ENCODE peak calls at places on chromosomes 6 and 20, in five cellular contexts. V is HepG2, Y is K562, P is H1, M is GM12878. L is an unnamed sample.

GRCh38 chr6:108127826-108128225 is 38.0 kb upstream of the NR2E1 start:
- DNase-seq in V (peak), Y (no peak), P (no peak), M (no peak), L (no peak)

GRCh38 chr20:52192296-52193007 is 873 bp upstream of the ZFP64 start:
- DNase-seq in V (peak), Y (peak), P (no peak), M (peak), L (no peak)

GRCh38 chr20:64024141-64024990 is 11.6 kb upstream of the C20orf204 start:
- DNase-seq in V (peak), Y (no peak), P (no peak), M (no peak), L (no peak)

GRCh38 chr6:113015249-113015648 is 668.1 kb downstream of the RFPL4B start:
- DNase-seq in V (no peak), Y (no peak), P (no peak), M (no peak), L (no peak)

GRCh38 chr6:35092362-35093117 is 48.6 kb downstream of the TCP11 start:
- DNase-seq in V (no peak), Y (no peak), P (peak), M (no peak), L (no peak)

GRCh38 chr6:152387091-152387490 is 250.1 kb downstream of the SYNE1 start:
- DNase-seq in V (no peak), Y (no peak), P (no peak), M (no peak), L (no peak)

GRCh38 chr6:32459781-32460424 is 20.2 kb downstream of the HLA-DRA start:
- DNase-seq in V (no peak), Y (no peak), P (no peak), M (no peak), L (no peak)

GRCh38 chr6:14068133-14068532 is 49.4 kb upstream of the CD83 start:
- DNase-seq in V (no peak), Y (no peak), P (no peak), M (no peak), L (no peak)

GRCh38 chr6:16061833-16062232 is 67.1 kb upstream of the MYLIP start:
- DNase-seq in V (no peak), Y (no peak), P (no peak), M (no peak), L (no peak)

GRCh38 chr6:51995214-51995735 is 92.1 kb downstream of the PKHD1 start:
- DNase-seq in V (no peak), Y (no peak), P (no peak), M (no peak), L (no peak)

GRCh38 chr6:21384211-21384610 is 209.3 kb upstream of the SOX4 start:
- DNase-seq in V (peak), Y (no peak), P (no peak), M (no peak), L (no peak)

GRCh38 chr6:12637960-12638641 is 78.5 kb upstream of the PHACTR1 start:
- DNase-seq in V (peak), Y (peak), P (peak), M (peak), L (peak)

DNA sequence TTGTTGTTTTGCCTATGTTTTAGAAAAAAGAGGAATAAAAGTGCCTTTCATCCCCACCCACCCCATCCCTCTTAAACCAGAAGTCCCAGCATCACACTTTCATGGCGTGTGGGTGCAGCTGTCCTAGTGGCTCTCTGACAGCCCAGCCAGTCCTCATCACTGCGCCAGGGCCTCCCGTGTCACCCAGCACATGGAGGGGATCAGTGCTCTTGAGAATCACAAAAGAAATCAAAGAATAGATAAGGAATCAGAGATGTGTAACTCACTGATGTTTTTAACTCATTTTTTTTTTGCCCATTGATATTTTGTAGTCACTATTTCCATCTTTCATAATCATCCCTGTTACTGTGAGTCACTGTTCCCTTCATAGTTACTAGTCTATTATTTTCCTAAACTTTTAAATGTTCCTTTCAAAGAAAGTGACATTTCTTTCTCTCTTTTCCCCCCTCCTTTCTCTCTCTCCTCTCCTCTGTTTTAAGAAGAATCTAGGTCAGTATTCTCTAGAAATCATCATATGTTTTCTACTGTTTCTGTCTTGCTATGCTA is 78.6 kb downstream of the AIG1 start:
- DNase-seq in V (no peak), Y (no peak), P (no peak), M (no peak), L (no peak)
- H3K27ac ChIP-seq in V (no peak), Y (no peak), P (no peak), M (no peak), L (no peak)

GRCh38 chr6:26155066-26155925 is 68.1 kb downstream of the HFE start:
- DNase-seq in V (peak), Y (no peak), P (no peak), M (no peak), L (peak)
- TF ChIP-seq CREB1 in V (no peak), Y (no peak), P (no peak), M (no peak), L (no peak)

GRCh38 chr6:56940977-56941376 is 13.9 kb upstream of the BEND6 start:
- DNase-seq in V (no peak), Y (no peak), P (no peak), M (no peak), L (no peak)
- H3K27ac ChIP-seq in V (no peak), Y (no peak), P (no peak), M (no peak), L (no peak)

GRCh38 chr6:131756039-131756438 is 45.2 kb upstream of the CTAGE9 start:
- DNase-seq in V (no peak), Y (no peak), P (no peak), M (no peak), L (no peak)

GRCh38 chr6:131754088-131754487 is 43.3 kb upstream of the CTAGE9 start:
- DNase-seq in V (no peak), Y (no peak), P (no peak), M (no peak), L (no peak)

GRCh38 chr6:131755597-131755996 is 44.8 kb upstream of the CTAGE9 start:
- DNase-seq in V (peak), Y (no peak), P (no peak), M (no peak), L (no peak)

GRCh38 chr6:131758920-131759319 is 48.1 kb upstream of the CTAGE9 start:
- DNase-seq in V (no peak), Y (no peak), P (no peak), M (no peak), L (no peak)

DNA sequence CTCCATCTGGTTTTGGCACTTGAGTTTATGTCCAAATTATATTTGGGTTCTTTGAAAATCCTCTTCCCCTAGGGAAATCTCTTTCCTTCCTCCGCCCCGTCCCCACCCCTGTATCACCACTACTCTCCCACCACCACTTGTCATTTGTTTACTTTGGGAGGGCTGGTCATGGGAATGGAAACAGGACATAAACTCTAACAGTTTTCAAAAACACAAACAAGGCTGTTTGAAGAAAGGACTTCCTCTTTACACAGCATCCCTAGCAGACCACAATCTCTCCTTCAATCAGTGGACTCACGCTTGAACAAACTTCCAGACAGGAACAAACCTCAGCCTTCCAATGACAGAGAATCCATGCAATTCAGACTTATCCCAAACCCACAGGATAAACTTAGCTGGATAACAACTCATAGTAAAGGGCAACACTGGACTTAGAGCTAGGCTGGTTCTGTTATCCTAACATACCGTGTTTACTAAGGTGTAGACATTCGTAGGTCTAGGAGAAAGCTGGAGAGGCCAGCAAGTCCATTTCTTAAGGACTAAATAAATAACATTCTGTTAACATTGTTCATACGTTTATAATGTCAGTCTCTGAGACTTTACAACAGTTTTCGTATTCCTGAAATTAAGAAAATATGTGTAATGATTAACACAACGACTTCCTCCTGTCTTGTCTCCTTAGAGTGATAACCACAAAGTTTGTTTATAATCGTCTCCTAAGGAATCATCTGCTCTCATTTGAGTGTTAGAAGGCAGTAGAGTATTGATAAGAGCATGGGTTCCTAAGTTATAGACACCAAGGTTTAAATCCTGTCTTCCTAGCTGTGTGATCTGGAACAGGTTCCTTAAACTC is 44.1 kb upstream of the CTAGE9 start:
- DNase-seq in V (peak), Y (no peak), P (no peak), M (no peak), L (no peak)
- TF ChIP-seq CREB1 in V (peak), Y (no peak), P (no peak), M (no peak), L (no peak)

GRCh38 chr20:47950557-47951283 is 165.4 kb upstream of the SULF2 start:
- DNase-seq in V (no peak), Y (no peak), P (no peak), M (no peak), L (no peak)
- H3K27ac ChIP-seq in V (no peak), Y (no peak), P (no peak), M (no peak), L (no peak)

GRCh38 chr6:38773338-38773737 is 58.2 kb downstream of the DNAH8 start:
- DNase-seq in V (peak), Y (peak), P (peak), M (no peak), L (peak)

GRCh38 chr6:38771111-38771694 is 56.1 kb downstream of the DNAH8 start:
- DNase-seq in V (no peak), Y (no peak), P (no peak), M (no peak), L (no peak)

GRCh38 chr6:38775870-38776269 is 60.8 kb downstream of the DNAH8 start:
- DNase-seq in V (no peak), Y (no peak), P (no peak), M (no peak), L (no peak)

GRCh38 chr6:38776515-38776914 is 61.4 kb downstream of the DNAH8 start:
- DNase-seq in V (no peak), Y (no peak), P (no peak), M (no peak), L (no peak)

DNA sequence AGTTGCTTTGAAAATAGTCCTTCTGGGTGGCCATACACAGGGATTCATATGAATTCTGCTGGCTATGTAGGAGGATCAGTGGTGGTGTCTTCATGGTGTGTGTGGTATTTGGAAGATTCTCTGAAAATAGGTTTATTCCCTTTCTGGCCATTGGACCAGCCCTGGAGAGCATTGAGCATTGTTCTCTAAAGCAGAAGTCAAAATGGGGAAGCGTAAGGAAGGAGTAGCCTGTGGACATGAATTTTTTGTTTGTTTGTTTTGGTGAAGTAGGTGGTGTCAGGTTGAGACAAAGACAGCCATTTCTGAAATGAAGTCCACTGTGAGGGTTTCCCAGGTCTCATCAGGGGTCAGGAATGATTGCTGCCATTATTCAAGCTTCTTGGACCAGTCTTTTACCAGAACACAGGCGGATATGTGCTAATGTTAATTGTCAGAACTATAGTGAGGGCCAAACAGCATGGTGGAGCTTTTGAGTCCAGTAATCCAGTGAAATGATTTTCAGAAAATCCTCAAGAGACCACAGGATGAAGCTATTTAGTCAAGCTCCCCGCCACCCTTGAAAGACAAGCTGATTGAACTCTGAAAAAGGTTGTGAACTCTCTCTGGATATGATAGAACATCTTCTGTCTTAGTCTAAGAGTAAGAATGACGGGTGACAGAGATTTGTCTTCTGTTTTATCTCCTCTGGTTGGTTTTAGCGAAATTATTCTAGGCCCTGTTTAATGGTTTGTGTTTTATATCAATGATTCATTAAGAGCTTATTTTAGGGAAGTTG is 60.0 kb downstream of the DNAH8 start:
- DNase-seq in V (no peak), Y (no peak), P (no peak), M (no peak), L (no peak)
- TF ChIP-seq CREB1 in V (no peak), Y (no peak), P (no peak), M (no peak), L (no peak)

GRCh38 chr6:109794201-109794926 is 103.3 kb downstream of the FIG4 start:
- DNase-seq in V (no peak), Y (no peak), P (no peak), M (no peak), L (peak)
- H3K27ac ChIP-seq in V (no peak), Y (no peak), P (no peak), M (peak), L (no peak)

GRCh38 chr6:30816791-30817739 is 67.3 kb upstream of the DDR1 start:
- DNase-seq in V (no peak), Y (no peak), P (no peak), M (peak), L (no peak)
- TF ChIP-seq CREB1 in V (no peak), Y (no peak), P (no peak), M (peak), L (no peak)

GRCh38 chr6:39213195-39213920 is 15.9 kb downstream of the KCNK5 start:
- DNase-seq in V (no peak), Y (no peak), P (no peak), M (no peak), L (no peak)
- H3K27ac ChIP-seq in V (no peak), Y (no peak), P (no peak), M (no peak), L (no peak)

GRCh38 chr6:106080106-106081095 is 5.7 kb upstream of the PRDM1 start:
- DNase-seq in V (no peak), Y (no peak), P (no peak), M (no peak), L (no peak)
- TF ChIP-seq CREB1 in V (no peak), Y (no peak), P (no peak), M (no peak), L (no peak)

L was measured in GM23338.